ENCODE peak calls at places on chromosomes 4 and X, in nine cellular contexts. O is body of pancreas; G is natural killer cell treated with Interleukin-12 subunit alpha and Interleukin-12 subunit beta and Interleukin-15 and Interleukin-18, amount 100 ng/mL, for 72 hours; C is activated T-helper 1 cell treated with Interleukin-2 at 50 U/mL for 16 hours; Y is left ventricle myocardium superior; W is CD8-positive, alpha-beta memory T cell; D is B cell; P is NCI-H82; A is posterior vena cava. K is an unnamed sample.

GRCh38 chr4:71713611-71714203 is 70.2 kb downstream of the GC start:
- DNase-seq in C (no peak), G (no peak), P (peak), O (no peak), D (peak), Y (no peak), W (no peak), A (no peak), K (peak)

GRCh38 chrX:122641826-122642225 is 542.3 kb upstream of the GRIA3 start:
- DNase-seq in Y (no peak), D (no peak), G (no peak), W (no peak), P (no peak), C (no peak), A (no peak), O (no peak), K (no peak)

GRCh38 chrX:49995021-49995731 is 72.8 kb downstream of the CLCN5 start:
- DNase-seq in A (no peak), D (no peak), P (no peak), W (no peak), G (no peak), C (no peak), O (no peak), Y (no peak), K (peak)

GRCh38 chrX:120486786-120487185 is 17.7 kb upstream of the LAMP2 start:
- DNase-seq in A (no peak), Y (no peak), D (no peak), G (no peak), W (no peak), P (no peak), C (no peak), O (no peak), K (peak)

GRCh38 chr4:124334119-124334518 is 378.4 kb downstream of the ANKRD50 start:
- DNase-seq in C (no peak), P (peak), A (no peak), D (peak), G (no peak), O (peak), Y (no peak), W (no peak), K (peak)

GRCh38 chr4:25654031-25654970 is 1.4 kb upstream of the SLC34A2 start:
- DNase-seq in G (no peak), D (no peak), A (peak), O (peak), P (no peak), W (no peak), Y (no peak), C (no peak), K (no peak)

GRCh38 chrX:49082472-49082871 is 2.8 kb upstream of the WDR45 start:
- DNase-seq in D (no peak), A (no peak), C (no peak), O (no peak), Y (no peak), P (no peak), G (no peak), W (no peak), K (no peak)

GRCh38 chrX:118495061-118495921 is at the start of gene DOCK11:
- DNase-seq in O (peak), C (peak), Y (peak), W (peak), D (peak), P (peak), G (peak), A (peak), K (peak)

GRCh38 chr4:171785392-171785791 is 27.8 kb upstream of the GALNTL6 start:
- DNase-seq in C (no peak), A (no peak), Y (no peak), G (no peak), P (no peak), O (no peak), D (peak), W (no peak), K (no peak)

GRCh38 chr4:87492617-87493016 is 36.6 kb downstream of the SPARCL1 start:
- DNase-seq in A (no peak), Y (no peak), G (no peak), P (no peak), C (no peak), D (no peak), W (no peak), O (peak), K (no peak)

GRCh38 chrX:72079607-72080006 is 52.1 kb downstream of the RTL5 start:
- DNase-seq in G (no peak), P (no peak), A (no peak), D (no peak), W (no peak), C (no peak), O (no peak), Y (peak), K (no peak)

GRCh38 chr4:121873604-121874003 is 3.3 kb upstream of the BBS7 start:
- DNase-seq in O (no peak), D (no peak), Y (no peak), W (no peak), A (no peak), G (no peak), P (no peak), C (no peak), K (no peak)

GRCh38 chrX:112867570-112867969 is 26.9 kb upstream of the AMOT start:
- DNase-seq in W (no peak), A (no peak), C (no peak), Y (no peak), O (no peak), P (peak), D (no peak), G (no peak), K (no peak)

GRCh38 chr4:151192556-151193235 is 84.3 kb upstream of the PRSS48 start:
- DNase-seq in Y (no peak), W (no peak), G (no peak), C (no peak), D (no peak), P (no peak), O (no peak), A (no peak), K (no peak)

GRCh38 chrX:70029790-70030189 is 19.9 kb downstream of the AWAT2 start:
- DNase-seq in W (no peak), O (no peak), G (no peak), P (peak), D (no peak), C (no peak), A (no peak), Y (no peak), K (no peak)

GRCh38 chr4:155687380-155687982 is 20.8 kb downstream of the GUCY1A1 start:
- DNase-seq in C (no peak), D (no peak), P (peak), Y (no peak), G (no peak), O (no peak), W (no peak), A (no peak), K (no peak)

GRCh38 chr4:20711335-20711734 is 11.1 kb downstream of the PACRGL start:
- DNase-seq in C (no peak), Y (no peak), W (no peak), D (no peak), O (no peak), A (no peak), G (no peak), P (no peak), K (no peak)

GRCh38 chr4:43330288-43330687 is 437.8 kb downstream of the GRXCR1 start:
- DNase-seq in Y (no peak), D (no peak), W (no peak), A (no peak), G (no peak), C (no peak), P (no peak), O (no peak), K (no peak)

GRCh38 chrX:37998586-37999267 is 7.6 kb upstream of the SYTL5 start:
- DNase-seq in O (no peak), P (no peak), Y (no peak), D (no peak), G (no peak), A (no peak), C (no peak), W (no peak), K (no peak)

GRCh38 chr4:86822136-86822535 is 27.0 kb downstream of the SLC10A6 start:
- DNase-seq in Y (no peak), G (no peak), P (no peak), D (no peak), A (no peak), O (no peak), C (no peak), W (no peak), K (no peak)

GRCh38 chrX:151151668-151152267 is 24.6 kb upstream of the GPR50 start:
- DNase-seq in G (peak), O (peak), P (peak), Y (no peak), W (no peak), C (no peak), D (peak), A (no peak), K (peak)

GRCh38 chr4:168584321-168584771 is 87.5 kb downstream of the PALLD start:
- DNase-seq in D (no peak), O (no peak), P (no peak), A (no peak), C (no peak), W (no peak), G (no peak), Y (no peak), K (no peak)

GRCh38 chrX:111168314-111168713 is 72.3 kb downstream of the PAK3 start:
- DNase-seq in A (no peak), G (no peak), D (no peak), Y (no peak), W (no peak), O (no peak), P (peak), C (no peak), K (peak)

GRCh38 chrX:7987160-7987992 is 60.2 kb upstream of the PNPLA4 start:
- DNase-seq in D (no peak), O (no peak), A (no peak), C (no peak), Y (no peak), P (no peak), W (no peak), G (no peak), K (peak)

GRCh38 chr4:106530816-106531215 is 162.2 kb upstream of the GIMD1 start:
- DNase-seq in W (no peak), A (no peak), P (no peak), Y (no peak), G (no peak), C (no peak), D (no peak), O (no peak), K (no peak)

GRCh38 chr4:2042207-2042946 is 16.8 kb upstream of the NAT8L start:
- DNase-seq in C (peak), Y (peak), A (no peak), P (no peak), D (peak), G (no peak), O (no peak), W (peak), K (no peak)

GRCh38 chr4:177596991-177597390 is 154.8 kb upstream of the AGA start:
- DNase-seq in C (no peak), W (no peak), A (no peak), O (no peak), D (no peak), Y (no peak), G (no peak), P (no peak), K (no peak)

GRCh38 chr4:118326585-118326984 is 26.2 kb downstream of the PRSS12 start:
- DNase-seq in A (no peak), D (no peak), C (no peak), P (no peak), O (no peak), G (no peak), Y (no peak), W (no peak), K (no peak)

GRCh38 chr4:2260336-2261109 is 1.4 kb downstream of the MXD4 start:
- DNase-seq in C (no peak), Y (peak), D (no peak), A (peak), G (no peak), P (no peak), W (peak), O (peak), K (no peak)

GRCh38 chr4:80202784-80203553 is 5.7 kb downstream of the PRDM8 start:
- DNase-seq in Y (peak), W (peak), D (peak), C (peak), G (peak), A (peak), P (no peak), O (peak), K (no peak)

GRCh38 chr4:26723216-26723615 is 137.4 kb upstream of the STIM2 start:
- DNase-seq in A (no peak), Y (no peak), W (no peak), C (no peak), D (peak), O (no peak), G (peak), P (no peak), K (no peak)

GRCh38 chr4:77232653-77233052 is 75.6 kb downstream of the CCNG2 start:
- DNase-seq in A (no peak), P (no peak), G (no peak), D (no peak), O (no peak), C (no peak), Y (no peak), W (no peak), K (no peak)

GRCh38 chr4:109319684-109320083 is 17.2 kb upstream of the COL25A1 start:
- DNase-seq in C (no peak), W (no peak), D (no peak), P (no peak), G (no peak), O (no peak), Y (no peak), A (no peak), K (no peak)